ENCODE peak calls at places on chromosomes 1 and 21, in six cellular contexts. U, A, R, C, S and O are unnamed samples.

GRCh38 chr1:36517415-36517814 is 34.7 kb upstream of the CSF3R start:
- DNase-seq in U (no peak), A (no peak), R (no peak), C (no peak), S (no peak), O (no peak)

GRCh38 chr21:44029460-44030087 is 17.5 kb downstream of the TRAPPC10 start:
- DNase-seq in U (no peak), A (no peak), R (no peak), C (no peak), S (no peak), O (no peak)

GRCh38 chr1:27137544-27138075 is 17.3 kb downstream of the SLC9A1 start:
- DNase-seq in U (no peak), A (peak), R (no peak), C (peak), S (no peak), O (no peak)

GRCh38 chr1:176880954-176881595 is 283.4 kb downstream of the ASTN1 start:
- DNase-seq in U (peak), A (peak), R (peak), C (peak), S (peak), O (peak)

GRCh38 chr1:15741183-15741850 is 982 bp upstream of the TMEM82 start:
- DNase-seq in U (peak), A (peak), R (peak), C (peak), S (peak), O (peak)

GRCh38 chr21:38958940-38959685 is 153.4 kb downstream of the ETS2 start:
- DNase-seq in U (peak), A (no peak), R (peak), C (peak), S (no peak), O (peak)

GRCh38 chr1:7705048-7705907 is 65.8 kb upstream of the VAMP3 start:
- DNase-seq in U (no peak), A (no peak), R (no peak), C (no peak), S (peak), O (no peak)

GRCh38 chr1:39196244-39197215 is 8.0 kb upstream of the MACF1 start:
- DNase-seq in U (peak), A (no peak), R (no peak), C (peak), S (no peak), O (no peak)

GRCh38 chr1:205669341-205670142 is 10.8 kb downstream of the SLC45A3 start:
- DNase-seq in U (no peak), A (peak), R (no peak), C (no peak), S (no peak), O (no peak)

GRCh38 chr1:106678661-106679060 is 377.8 kb upstream of the PRMT6 start:
- DNase-seq in U (no peak), A (no peak), R (no peak), C (peak), S (no peak), O (no peak)

GRCh38 chr1:178168535-178168934 is 74.6 kb downstream of the RASAL2 start:
- DNase-seq in U (peak), A (no peak), R (no peak), C (peak), S (no peak), O (peak)

GRCh38 chr1:54887665-54888071 is 673 bp upstream of the DHCR24 start:
- DNase-seq in U (peak), A (no peak), R (peak), C (peak), S (peak), O (peak)

GRCh38 chr1:60598055-60598910 is 484.1 kb upstream of the NFIA start:
- DNase-seq in U (no peak), A (no peak), R (no peak), C (no peak), S (no peak), O (no peak)

GRCh38 chr1:60591583-60591982 is 490.8 kb upstream of the NFIA start:
- DNase-seq in U (no peak), A (no peak), R (no peak), C (no peak), S (no peak), O (no peak)

GRCh38 chr1:60600532-60600931 is 481.8 kb upstream of the NFIA start:
- DNase-seq in U (no peak), A (no peak), R (no peak), C (no peak), S (no peak), O (no peak)

GRCh38 chr1:60596791-60597748 is 485.3 kb upstream of the NFIA start:
- DNase-seq in U (peak), A (no peak), R (no peak), C (peak), S (no peak), O (no peak)
- TF ChIP-seq CTCF in U (peak), A (no peak), R (no peak), C (no peak), S (no peak), O (no peak)

GRCh38 chr1:228079601-228080263 is 2.8 kb upstream of the ARF1 start:
- DNase-seq in U (no peak), A (no peak), R (no peak), C (no peak), S (no peak), O (no peak)

GRCh38 chr1:228076796-228077430 is 5.6 kb upstream of the ARF1 start:
- DNase-seq in U (no peak), A (no peak), R (peak), C (no peak), S (no peak), O (no peak)

GRCh38 chr1:228075801-228076271 is 6.7 kb upstream of the ARF1 start:
- DNase-seq in U (no peak), A (no peak), R (no peak), C (no peak), S (no peak), O (no peak)

GRCh38 chr1:228079013-228079412 is 3.5 kb upstream of the ARF1 start:
- DNase-seq in U (no peak), A (no peak), R (no peak), C (no peak), S (no peak), O (no peak)

GRCh38 chr1:228077565-228078330 is 4.8 kb upstream of the ARF1 start:
- DNase-seq in U (no peak), A (no peak), R (no peak), C (no peak), S (no peak), O (no peak)
- TF ChIP-seq CTCF in U (no peak), A (no peak), R (no peak), C (no peak), S (no peak), O (no peak)

GRCh38 chr1:9588551-9589143 is at the start of gene TMEM201:
- DNase-seq in U (peak), A (peak), R (peak), C (peak), S (peak), O (peak)

GRCh38 chr1:9590201-9590600 is 1.5 kb downstream of the TMEM201 start:
- DNase-seq in U (no peak), A (no peak), R (no peak), C (no peak), S (no peak), O (no peak)

GRCh38 chr1:9589719-9590157 is 1.0 kb downstream of the TMEM201 start:
- DNase-seq in U (no peak), A (no peak), R (no peak), C (peak), S (no peak), O (peak)

GRCh38 chr1:9589144-9589718 is 520 bp downstream of the TMEM201 start:
- DNase-seq in U (peak), A (no peak), R (no peak), C (peak), S (no peak), O (peak)

DNA sequence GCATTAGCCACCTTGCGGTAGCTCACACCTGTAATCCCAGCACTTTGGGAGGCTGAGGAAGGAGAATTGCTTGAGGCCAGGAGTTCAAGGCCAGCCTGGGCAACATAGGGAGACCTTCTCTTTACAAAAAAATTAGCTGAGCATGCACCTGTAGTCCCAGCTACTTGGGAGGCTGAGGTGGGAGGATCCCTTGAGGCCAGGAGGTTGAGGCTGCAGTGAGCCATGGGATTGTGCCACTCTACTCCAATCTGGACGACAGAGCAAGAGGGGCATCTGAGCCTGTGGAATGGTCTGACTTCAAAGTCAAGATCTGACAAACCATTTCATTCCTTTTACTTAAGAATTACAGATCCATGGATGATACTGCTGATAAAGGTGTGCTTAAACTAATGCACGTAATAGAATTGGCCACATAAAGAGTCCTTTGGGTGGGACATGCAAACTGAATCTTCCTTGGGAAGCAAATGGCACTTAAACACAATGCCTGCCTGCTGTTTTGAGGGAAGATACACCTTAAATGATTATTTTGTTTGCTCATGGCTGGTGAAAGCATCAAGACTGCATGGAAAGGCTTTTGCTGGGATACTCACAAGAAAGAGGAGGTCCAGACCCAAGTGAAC is 2.5 kb upstream of the TMEM201 start:
- DNase-seq in U (no peak), A (no peak), R (no peak), C (no peak), S (no peak), O (no peak)
- TF ChIP-seq CTCF in U (no peak), A (no peak), R (no peak), C (no peak), S (no peak), O (no peak)

DNA sequence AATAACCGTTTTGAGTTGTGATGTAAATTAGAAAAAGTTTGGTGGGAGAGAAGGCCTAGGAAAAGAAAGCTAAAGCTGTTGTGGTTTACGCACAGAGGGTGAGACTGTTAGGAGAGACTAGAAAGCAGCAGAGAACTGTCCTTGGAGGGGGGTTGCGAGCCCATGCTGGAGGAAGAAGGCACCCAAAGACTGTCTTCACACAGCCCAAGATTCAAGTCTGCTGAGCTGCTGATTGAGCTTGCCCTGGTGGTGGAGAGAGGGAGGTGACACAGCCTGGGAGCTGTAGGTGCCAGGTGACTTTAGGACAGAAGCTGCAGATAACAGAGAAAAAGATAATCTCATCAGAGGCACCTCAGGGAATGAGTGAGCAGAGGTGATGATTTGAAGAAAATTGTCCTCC is 18.3 kb upstream of the TLR5 start:
- DNase-seq in U (no peak), A (no peak), R (no peak), C (no peak), S (peak), O (no peak)
- TF ChIP-seq CTCF in U (no peak), A (peak), R (no peak), C (no peak), S (peak), O (no peak)

DNA sequence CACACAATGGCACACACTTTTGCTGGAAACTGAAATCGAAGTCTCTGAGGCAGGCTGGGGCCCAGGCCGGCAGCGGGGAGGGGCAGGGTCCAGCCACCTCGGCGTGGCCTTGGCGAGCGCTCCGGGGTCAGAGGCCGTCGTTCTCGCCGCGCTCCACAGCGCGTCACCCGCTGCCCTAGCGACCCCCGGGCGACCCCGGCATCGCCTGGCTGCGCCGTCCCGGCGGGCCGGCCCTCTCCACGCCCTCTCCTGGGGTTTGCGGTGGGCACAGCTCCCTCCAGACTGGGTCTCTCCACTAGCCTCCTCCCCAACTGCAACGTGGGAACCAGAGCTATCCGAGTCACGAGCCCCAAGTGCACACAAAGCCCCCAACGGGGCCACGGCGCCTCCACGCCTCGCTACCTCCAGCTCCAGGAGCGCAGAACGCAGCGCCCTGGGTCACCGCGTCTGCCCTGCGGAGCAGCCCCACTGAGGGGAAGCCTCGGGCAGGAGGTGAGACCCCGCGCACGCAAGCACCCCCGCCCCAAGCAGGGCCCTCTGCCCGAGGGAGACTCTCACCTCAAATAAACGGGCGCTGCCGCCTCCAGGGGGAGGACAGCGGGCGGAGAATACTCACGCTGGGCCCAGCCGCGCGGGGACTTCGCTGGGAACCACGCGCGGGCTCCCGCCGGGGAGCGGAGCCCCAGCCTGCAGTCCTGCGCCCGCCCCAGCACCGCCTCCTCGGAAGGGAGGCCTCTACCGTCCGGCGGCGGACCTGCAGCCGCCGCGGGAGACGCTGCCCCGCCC is 134.0 kb upstream of the BARHL2 start:
- DNase-seq in U (peak), A (peak), R (peak), C (peak), S (peak), O (peak)
- TF ChIP-seq CTCF in U (peak), A (peak), R (peak), C (peak), S (peak), O (peak)